ENCODE peak calls at places on chromosomes 2 and 18, in seven cellular contexts. B is stimulated activated CD4-positive, alpha-beta T cell treated with anti-CD3 and anti-CD28 coated beads, Interleukin-1b, Interleukin-23, amount 100 ng/mL, for 24 hours; D is nucleus accumbens; X is NCI-H82; F is GM04504; T is activated CD4-positive, alpha-beta T cell treated with anti-CD3 and anti-CD28 coated beads, Interleukin-2, amount 50 U/mL, for 48 hours; I is mesothelial cell of epicardium. Z is an unnamed sample.

GRCh38 chr2:223032187-223033142 is 19.5 kb upstream of the KCNE4 start:
- DNase-seq in B (no peak), D (no peak), X (no peak), F (no peak), T (no peak), I (no peak), Z (no peak)

GRCh38 chr18:74963820-74964446 is 245.0 kb downstream of the PTGR3 start:
- DNase-seq in B (no peak), D (peak; percentile 21), X (peak; percentile 72), F (peak; percentile 14), T (no peak), I (no peak), Z (peak; percentile 55)

GRCh38 chr2:217835931-217836881 is 166.6 kb downstream of the TNS1 start:
- DNase-seq in B (no peak), D (no peak), X (no peak), F (peak; percentile 81), T (no peak), I (no peak), Z (no peak)

GRCh38 chr2:223469270-223470057 is 132.7 kb downstream of the SCG2 start:
- DNase-seq in B (no peak), D (no peak), X (no peak), F (peak; percentile 77), T (no peak), I (no peak), Z (peak; percentile 49)

GRCh38 chr2:27009716-27010115 is 23.0 kb upstream of the TMEM214 start:
- DNase-seq in B (no peak), D (no peak), X (no peak), F (no peak), T (no peak), I (no peak), Z (no peak)

GRCh38 chr2:216551234-216551633 is 52.6 kb downstream of the RPL37A start:
- DNase-seq in B (no peak), D (no peak), X (no peak), F (no peak), T (no peak), I (no peak), Z (no peak)

GRCh38 chr2:11495844-11496271 is 29.9 kb upstream of the E2F6 start:
- DNase-seq in B (no peak), D (no peak), X (peak; percentile 89), F (no peak), T (no peak), I (no peak), Z (no peak)

GRCh38 chr18:44232500-44232899 is 448.2 kb upstream of the SETBP1 start:
- DNase-seq in B (no peak), D (no peak), X (no peak), F (no peak), T (no peak), I (no peak), Z (no peak)

GRCh38 chr2:167048829-167049228 is 160.5 kb downstream of the XIRP2 start:
- DNase-seq in B (no peak), D (no peak), X (peak; percentile 80), F (no peak), T (no peak), I (no peak), Z (no peak)

GRCh38 chr2:217510790-217511291 is 492.0 kb downstream of the TNS1 start:
- DNase-seq in B (peak; percentile 4), D (peak; percentile 37), X (peak; percentile 94), F (peak; percentile 53), T (peak; percentile 17), I (peak; percentile 28), Z (peak; percentile 84)

GRCh38 chr2:38997784-38998183 is 108.1 kb downstream of the ARHGEF33 start:
- DNase-seq in B (no peak), D (no peak), X (no peak), F (peak; percentile 80), T (no peak), I (no peak), Z (peak; percentile 7)

GRCh38 chr18:35284846-35285245 is 5.2 kb downstream of the ZSCAN30 start:
- DNase-seq in B (no peak), D (no peak), X (no peak), F (no peak), T (no peak), I (no peak), Z (no peak)

GRCh38 chr18:76361219-76361618 is 133.8 kb downstream of the ZNF516 start:
- DNase-seq in B (no peak), D (no peak), X (no peak), F (no peak), T (no peak), I (no peak), Z (no peak)

GRCh38 chr2:28286678-28287077 is 106.0 kb upstream of the FOSL2 start:
- DNase-seq in B (no peak), D (no peak), X (no peak), F (no peak), T (no peak), I (no peak), Z (no peak)

Z was measured in NB4.